ENCODE peak calls at places on chromosomes 1 and 21, in eight cellular contexts. One of them, this sample, is unnamed.

GRCh38 chr21:46503922-46504539 is 45.3 kb downstream of the DIP2A start:
- DNase-seq in neural progenitor cell: no peak
- DNase-seq in heart left ventricle: no peak
- DNase-seq in prostate gland: no peak
- DNase-seq in cardiac fibroblast: no peak
- DNase-seq in fibroblast of lung: no peak
- DNase-seq in psoas muscle: no peak
- DNase-seq in ascending aorta: no peak
- DNase-seq in this sample: no peak

GRCh38 chr1:81803423-81804103 is 2.8 kb downstream of the ADGRL2 start:
- DNase-seq in neural progenitor cell: peak; percentile 83
- DNase-seq in heart left ventricle: no peak
- DNase-seq in prostate gland: peak; percentile 20
- DNase-seq in cardiac fibroblast: peak; percentile 49
- DNase-seq in fibroblast of lung: peak; percentile 47
- DNase-seq in psoas muscle: no peak
- DNase-seq in ascending aorta: no peak
- DNase-seq in this sample: peak; percentile 27

GRCh38 chr1:4396571-4396970 is 257.8 kb upstream of the AJAP1 start:
- DNase-seq in neural progenitor cell: peak; percentile 39
- DNase-seq in heart left ventricle: no peak
- DNase-seq in prostate gland: no peak
- DNase-seq in cardiac fibroblast: no peak
- DNase-seq in fibroblast of lung: no peak
- DNase-seq in psoas muscle: no peak
- DNase-seq in ascending aorta: no peak
- DNase-seq in this sample: no peak

GRCh38 chr1:161399257-161399998 is 31.8 kb upstream of the CFAP126 start:
- DNase-seq in neural progenitor cell: peak; percentile 83
- DNase-seq in heart left ventricle: peak; percentile 87
- DNase-seq in prostate gland: peak; percentile 89
- DNase-seq in cardiac fibroblast: peak; percentile 96
- DNase-seq in fibroblast of lung: peak; percentile 94
- DNase-seq in psoas muscle: peak; percentile 87
- DNase-seq in ascending aorta: peak; percentile 69
- DNase-seq in this sample: peak; percentile 93

GRCh38 chr1:90537606-90538362 is 179.3 kb downstream of the BARHL2 start:
- DNase-seq in neural progenitor cell: peak; percentile 77
- DNase-seq in heart left ventricle: no peak
- DNase-seq in prostate gland: no peak
- DNase-seq in cardiac fibroblast: no peak
- DNase-seq in fibroblast of lung: no peak
- DNase-seq in psoas muscle: no peak
- DNase-seq in ascending aorta: no peak
- DNase-seq in this sample: no peak

GRCh38 chr1:70790232-70790923 is 257.2 kb downstream of the PTGER3 start:
- DNase-seq in neural progenitor cell: no peak
- DNase-seq in heart left ventricle: no peak
- DNase-seq in prostate gland: no peak
- DNase-seq in cardiac fibroblast: no peak
- DNase-seq in fibroblast of lung: no peak
- DNase-seq in psoas muscle: no peak
- DNase-seq in ascending aorta: no peak
- DNase-seq in this sample: no peak

GRCh38 chr1:21783679-21784603 is 992 bp upstream of the USP48 start:
- DNase-seq in neural progenitor cell: peak; percentile 96
- DNase-seq in heart left ventricle: no peak
- DNase-seq in prostate gland: peak; percentile 6
- DNase-seq in cardiac fibroblast: peak; percentile 78
- DNase-seq in fibroblast of lung: peak; percentile 76
- DNase-seq in psoas muscle: peak; percentile 17
- DNase-seq in ascending aorta: no peak
- DNase-seq in this sample: peak; percentile 96

GRCh38 chr1:15965228-15965767 is 10.6 kb downstream of the ZBTB17 start:
- DNase-seq in neural progenitor cell: no peak
- DNase-seq in heart left ventricle: no peak
- DNase-seq in prostate gland: no peak
- DNase-seq in cardiac fibroblast: peak; percentile 96
- DNase-seq in fibroblast of lung: peak; percentile 46
- DNase-seq in psoas muscle: peak; percentile 46
- DNase-seq in ascending aorta: no peak
- DNase-seq in this sample: no peak

GRCh38 chr1:37731312-37732019 is 33.5 kb downstream of the EPHA10 start:
- DNase-seq in neural progenitor cell: no peak
- DNase-seq in heart left ventricle: no peak
- DNase-seq in prostate gland: no peak
- DNase-seq in cardiac fibroblast: no peak
- DNase-seq in fibroblast of lung: no peak
- DNase-seq in psoas muscle: no peak
- DNase-seq in ascending aorta: no peak
- DNase-seq in this sample: no peak

GRCh38 chr1:7672864-7673263 is 98.2 kb upstream of the VAMP3 start:
- DNase-seq in neural progenitor cell: no peak
- DNase-seq in heart left ventricle: no peak
- DNase-seq in prostate gland: no peak
- DNase-seq in cardiac fibroblast: no peak
- DNase-seq in fibroblast of lung: no peak
- DNase-seq in psoas muscle: no peak
- DNase-seq in ascending aorta: no peak
- DNase-seq in this sample: no peak

GRCh38 chr21:17495680-17496079 is 17.2 kb upstream of the CXADR start:
- DNase-seq in neural progenitor cell: peak; percentile 47
- DNase-seq in heart left ventricle: no peak
- DNase-seq in prostate gland: no peak
- DNase-seq in cardiac fibroblast: peak; percentile 3
- DNase-seq in fibroblast of lung: peak; percentile 19
- DNase-seq in psoas muscle: no peak
- DNase-seq in ascending aorta: no peak
- DNase-seq in this sample: peak; percentile 87

GRCh38 chr1:16119926-16120325 is 35.9 kb downstream of the EPHA2 start:
- DNase-seq in neural progenitor cell: no peak
- DNase-seq in heart left ventricle: no peak
- DNase-seq in prostate gland: no peak
- DNase-seq in cardiac fibroblast: no peak
- DNase-seq in fibroblast of lung: no peak
- DNase-seq in psoas muscle: no peak
- DNase-seq in ascending aorta: no peak
- DNase-seq in this sample: no peak

GRCh38 chr21:38716942-38717341 is 88.8 kb upstream of the ETS2 start:
- DNase-seq in neural progenitor cell: no peak
- DNase-seq in heart left ventricle: no peak
- DNase-seq in prostate gland: no peak
- DNase-seq in cardiac fibroblast: no peak
- DNase-seq in fibroblast of lung: no peak
- DNase-seq in psoas muscle: no peak
- DNase-seq in ascending aorta: no peak
- DNase-seq in this sample: no peak

GRCh38 chr1:117740461-117740860 is 134.6 kb downstream of the TENT5C start:
- DNase-seq in neural progenitor cell: no peak
- DNase-seq in heart left ventricle: no peak
- DNase-seq in prostate gland: no peak
- DNase-seq in cardiac fibroblast: no peak
- DNase-seq in fibroblast of lung: no peak
- DNase-seq in psoas muscle: no peak
- DNase-seq in ascending aorta: no peak
- DNase-seq in this sample: no peak

GRCh38 chr21:39137248-39138186 is 45.7 kb downstream of the PSMG1 start:
- DNase-seq in neural progenitor cell: peak; percentile 33
- DNase-seq in heart left ventricle: no peak
- DNase-seq in prostate gland: no peak
- DNase-seq in cardiac fibroblast: no peak
- DNase-seq in fibroblast of lung: peak; percentile 24
- DNase-seq in psoas muscle: no peak
- DNase-seq in ascending aorta: no peak
- DNase-seq in this sample: peak; percentile 65

DNA sequence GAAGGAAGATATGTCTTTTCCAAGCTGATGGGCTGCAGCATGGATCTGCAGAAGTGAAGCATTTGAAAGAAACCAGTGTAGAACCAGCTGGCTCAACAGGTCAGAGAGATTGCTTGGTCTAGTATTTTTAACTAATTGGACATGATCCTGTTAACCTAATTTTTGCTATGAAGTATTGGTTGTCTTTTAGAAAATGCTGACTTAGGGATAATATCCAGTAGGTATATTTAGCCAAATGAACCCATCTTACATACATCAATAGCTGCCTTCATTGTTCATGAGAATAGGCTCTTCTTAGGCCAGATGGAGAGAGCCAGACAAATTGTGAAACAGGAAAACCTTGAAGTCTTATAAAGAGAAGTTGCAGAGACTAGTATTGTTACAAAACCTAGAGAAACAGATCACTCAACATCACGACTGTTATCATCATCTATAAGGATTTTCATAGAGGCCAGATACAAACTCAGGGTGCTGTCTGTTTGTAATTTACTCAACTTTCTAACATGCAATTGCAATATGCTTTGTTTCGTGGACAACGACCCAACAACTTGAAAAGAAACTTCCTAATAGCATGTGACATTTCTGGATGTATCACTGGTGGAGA is 148.2 kb downstream of the DISC1 start:
- DNase-seq in neural progenitor cell: no peak
- DNase-seq in heart left ventricle: no peak
- DNase-seq in prostate gland: no peak
- DNase-seq in cardiac fibroblast: peak; percentile 19
- DNase-seq in fibroblast of lung: no peak
- DNase-seq in psoas muscle: no peak
- DNase-seq in ascending aorta: no peak
- DNase-seq in this sample: no peak
- H3K4me3 ChIP-seq in neural progenitor cell: no peak overlapping the region
- H3K4me3 ChIP-seq in heart left ventricle: no peak overlapping the region
- H3K4me3 ChIP-seq in prostate gland: no peak overlapping the region
- H3K4me3 ChIP-seq in cardiac fibroblast: no peak overlapping the region
- H3K4me3 ChIP-seq in fibroblast of lung: no peak overlapping the region
- H3K4me3 ChIP-seq in psoas muscle: no peak overlapping the region
- H3K4me3 ChIP-seq in ascending aorta: no peak overlapping the region
- H3K4me3 ChIP-seq in this sample: no peak overlapping the region

GRCh38 chr1:65512383-65512782 is 91.9 kb downstream of the LEPR start:
- DNase-seq in neural progenitor cell: no peak
- DNase-seq in heart left ventricle: no peak
- DNase-seq in prostate gland: no peak
- DNase-seq in cardiac fibroblast: peak; percentile 31
- DNase-seq in fibroblast of lung: no peak
- DNase-seq in psoas muscle: no peak
- DNase-seq in ascending aorta: no peak
- DNase-seq in this sample: no peak
- TF ChIP-seq CTCF in neural progenitor cell: no peak
- TF ChIP-seq CTCF in heart left ventricle: no peak
- TF ChIP-seq CTCF in prostate gland: no peak
- TF ChIP-seq CTCF in cardiac fibroblast: no peak
- TF ChIP-seq CTCF in fibroblast of lung: no peak
- TF ChIP-seq CTCF in psoas muscle: no peak
- TF ChIP-seq CTCF in ascending aorta: no peak
- TF ChIP-seq CTCF in this sample: no peak

GRCh38 chr1:88892146-88892877 is 945 bp upstream of the GTF2B start:
- DNase-seq in neural progenitor cell: no peak
- DNase-seq in heart left ventricle: no peak
- DNase-seq in prostate gland: no peak
- DNase-seq in cardiac fibroblast: peak; percentile 74
- DNase-seq in fibroblast of lung: peak; percentile 81
- DNase-seq in psoas muscle: no peak
- DNase-seq in ascending aorta: no peak
- DNase-seq in this sample: peak; percentile 60
- H3K4me3 ChIP-seq in neural progenitor cell: peak overlapping the region; percentile 76
- H3K4me3 ChIP-seq in heart left ventricle: peak overlapping the region; percentile 99
- H3K4me3 ChIP-seq in prostate gland: peak overlapping the region; percentile 87
- H3K4me3 ChIP-seq in cardiac fibroblast: peak overlapping the region; percentile 97
- H3K4me3 ChIP-seq in fibroblast of lung: peak overlapping the region; percentile 93
- H3K4me3 ChIP-seq in psoas muscle: peak overlapping the region; percentile 91
- H3K4me3 ChIP-seq in ascending aorta: peak overlapping the region; percentile 62
- H3K4me3 ChIP-seq in this sample: peak overlapping the region; percentile 88

DNA sequence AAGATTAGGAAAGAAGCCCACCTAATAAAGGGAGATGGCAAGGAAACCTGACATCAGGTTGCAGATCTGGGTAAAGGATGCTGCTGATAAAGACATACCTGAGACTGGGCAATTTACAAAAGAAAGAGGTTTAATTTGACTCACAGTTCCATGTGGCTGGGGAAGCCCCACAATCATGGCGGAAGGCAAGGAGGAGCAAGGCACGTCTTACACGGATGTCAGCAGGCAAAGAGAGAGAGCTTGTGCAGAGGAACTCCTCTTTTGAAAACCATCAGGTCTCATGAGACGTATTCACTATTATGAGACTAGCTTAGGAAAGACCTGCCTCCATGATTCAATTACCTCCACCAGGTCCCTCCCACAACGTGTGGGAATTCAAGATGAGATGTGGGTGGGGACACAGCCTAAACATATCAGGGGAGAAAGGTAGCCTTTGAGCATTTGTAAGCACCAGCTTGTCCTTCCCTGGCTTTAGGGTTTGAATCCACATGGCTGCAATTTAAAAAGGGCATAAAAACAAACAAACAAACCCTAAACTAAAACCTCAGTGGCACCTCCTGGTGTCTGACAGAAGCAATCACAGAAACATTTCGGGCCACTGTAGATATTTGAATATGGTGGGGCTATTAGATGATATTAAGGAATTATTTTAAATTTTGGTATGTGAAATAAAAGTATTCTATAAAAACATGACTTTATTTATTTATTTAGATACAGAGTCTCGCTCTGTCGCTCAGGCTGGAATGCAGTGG is 33.1 kb downstream of the SLC2A7 start:
- DNase-seq in neural progenitor cell: no peak
- DNase-seq in heart left ventricle: no peak
- DNase-seq in prostate gland: no peak
- DNase-seq in cardiac fibroblast: peak; percentile 23
- DNase-seq in fibroblast of lung: no peak
- DNase-seq in psoas muscle: no peak
- DNase-seq in ascending aorta: no peak
- DNase-seq in this sample: no peak
- TF ChIP-seq CTCF in neural progenitor cell: no peak
- TF ChIP-seq CTCF in heart left ventricle: no peak
- TF ChIP-seq CTCF in prostate gland: no peak
- TF ChIP-seq CTCF in cardiac fibroblast: peak; percentile 34
- TF ChIP-seq CTCF in fibroblast of lung: no peak
- TF ChIP-seq CTCF in psoas muscle: no peak
- TF ChIP-seq CTCF in ascending aorta: peak; percentile 14
- TF ChIP-seq CTCF in this sample: peak; percentile 3